ENCODE peak calls at places on chromosome 18, in five cellular contexts. P is uterus, J is GM12865, D is cardiac muscle cell, C is right cardiac atrium. A is an unnamed sample.

GRCh38 chr18:350953-351572 is 83.2 kb upstream of the THOC1 start:
- DNase-seq in D (no peak), C (no peak), J (no peak), P (no peak), A (no peak)

GRCh38 chr18:48504819-48505218 is 34.0 kb upstream of the CTIF start:
- DNase-seq in D (no peak), J (no peak), P (no peak), C (no peak), A (no peak)

GRCh38 chr18:22230403-22231042 is 61.1 kb downstream of the GATA6 start:
- DNase-seq in J (no peak), D (peak), C (no peak), P (no peak), A (no peak)

GRCh38 chr18:80193701-80194100 is 53.6 kb downstream of the PARD6G start:
- DNase-seq in D (no peak), P (no peak), C (no peak), J (no peak), A (no peak)

GRCh38 chr18:58057291-58057965 is 13.4 kb downstream of the NEDD4L start:
- DNase-seq in P (no peak), J (no peak), C (no peak), D (no peak), A (no peak)

GRCh38 chr18:54100920-54101319 is 123.5 kb downstream of the MBD2 start:
- DNase-seq in J (no peak), P (no peak), C (no peak), D (no peak), A (no peak)

GRCh38 chr18:79756143-79756500 is 41.6 kb upstream of the KCNG2 start:
- DNase-seq in C (no peak), J (no peak), P (no peak), D (no peak), A (no peak)

GRCh38 chr18:906416-907170 is 1.9 kb downstream of the ADCYAP1 start:
- DNase-seq in D (no peak), P (no peak), C (no peak), J (no peak), A (no peak)

GRCh38 chr18:57301573-57302230 is 50.7 kb upstream of the ST8SIA3 start:
- DNase-seq in P (no peak), D (no peak), J (no peak), C (no peak), A (no peak)

GRCh38 chr18:22032392-22032961 is 136.9 kb upstream of the GATA6 start:
- DNase-seq in C (no peak), D (peak), J (peak), P (peak), A (no peak)

GRCh38 chr18:41660654-41661053 is 294.4 kb upstream of the PIK3C3 start:
- DNase-seq in D (peak), J (no peak), C (no peak), P (no peak), A (no peak)

GRCh38 chr18:21830533-21830932 is 89.9 kb downstream of the MIB1 start:
- DNase-seq in P (no peak), J (no peak), C (no peak), D (no peak), A (no peak)

GRCh38 chr18:36835927-36836326 is 7.0 kb downstream of the KIAA1328 start:
- DNase-seq in D (no peak), P (no peak), J (no peak), C (no peak), A (no peak)

GRCh38 chr18:26307161-26307773 is 81.0 kb downstream of the TAF4B start:
- DNase-seq in J (peak), C (no peak), P (no peak), D (peak), A (peak)

GRCh38 chr18:22171263-22171838 is 2.0 kb downstream of the GATA6 start:
- DNase-seq in C (no peak), J (no peak), D (no peak), P (no peak), A (no peak)

GRCh38 chr18:50218432-50219197 is 23.7 kb upstream of the MYO5B start:
- DNase-seq in D (peak), J (peak), C (no peak), P (no peak), A (peak)

GRCh38 chr18:11500153-11501122 is 109.0 kb upstream of the SLC35G4 start:
- DNase-seq in J (peak), D (peak), P (no peak), C (no peak), A (peak)

GRCh38 chr18:71398530-71398929 is 1109.7 kb downstream of the SOCS6 start:
- DNase-seq in J (no peak), P (no peak), D (peak), C (no peak), A (no peak)

GRCh38 chr18:11946756-11947155 is 34.6 kb upstream of the IMPA2 start:
- DNase-seq in P (peak), J (no peak), D (peak), C (no peak), A (no peak)

GRCh38 chr18:76339246-76339620 is 155.8 kb downstream of the ZNF516 start:
- DNase-seq in P (no peak), D (peak), C (no peak), J (no peak), A (no peak)

DNA sequence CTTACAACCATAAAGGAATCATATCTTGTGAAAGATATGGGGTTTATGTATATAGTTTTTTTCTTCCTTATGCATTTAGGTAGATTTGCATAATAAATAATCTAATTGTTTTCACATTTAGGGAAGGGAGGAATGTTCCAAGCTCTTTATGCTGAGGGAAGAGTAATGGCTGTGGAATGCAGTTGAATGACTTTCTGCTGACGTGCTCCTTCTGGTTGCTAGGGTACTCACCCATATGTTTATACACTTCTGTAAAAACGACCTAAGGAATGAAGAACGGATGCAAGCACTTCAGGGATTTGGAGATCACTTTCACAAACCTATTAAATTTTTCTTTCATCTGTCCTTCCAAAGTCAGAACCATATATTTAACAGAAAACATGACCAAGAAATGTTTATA is 29.2 kb upstream of the PPP4R1 start:
- DNase-seq in C (no peak), D (peak), P (no peak), J (no peak), A (no peak)
- H3K4me3 ChIP-seq in C (no peak), D (no peak), P (no peak), J (no peak), A (no peak)

GRCh38 chr18:46736736-46737135 is 20.1 kb downstream of the ST8SIA5 start:
- DNase-seq in J (no peak), P (no peak), D (no peak), C (no peak), A (no peak)
- H3K4me3 ChIP-seq in J (no peak), P (no peak), D (no peak), C (no peak), A (no peak)

GRCh38 chr18:2905802-2906521 is 59.2 kb downstream of the EMILIN2 start:
- DNase-seq in D (peak), C (peak), J (peak), P (peak), A (no peak)
- H3K4me3 ChIP-seq in D (peak), C (peak), J (peak), P (peak), A (peak)

DNA sequence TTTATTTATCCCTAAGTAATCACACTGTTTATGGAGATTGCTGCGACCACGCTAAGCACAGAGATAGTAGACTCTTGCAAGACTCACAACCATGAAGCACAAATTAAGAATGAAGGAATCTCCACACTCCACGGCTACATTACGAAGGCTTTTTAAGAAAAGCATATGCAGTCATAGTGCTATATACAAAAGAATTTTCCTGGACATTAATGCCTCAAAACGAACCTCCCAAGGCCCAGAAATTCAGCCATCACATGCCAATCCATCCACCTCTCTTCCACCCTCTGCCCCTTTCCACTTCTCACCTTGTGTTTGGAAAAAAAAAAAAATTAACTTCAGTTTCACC is 186.7 kb downstream of the TCF4 start:
- DNase-seq in P (no peak), C (no peak), D (peak), J (no peak), A (no peak)
- H3K4me3 ChIP-seq in P (peak), C (peak), D (no peak), J (no peak), A (no peak)

GRCh38 chr18:59657012-59657411 is 40.2 kb downstream of the CCBE1 start:
- DNase-seq in P (no peak), C (no peak), D (no peak), J (peak), A (no peak)

GRCh38 chr18:59662008-59662701 is 35.1 kb downstream of the CCBE1 start:
- DNase-seq in C (no peak), P (no peak), D (peak), J (no peak), A (no peak)

GRCh38 chr18:59660398-59660797 is 36.8 kb downstream of the CCBE1 start:
- DNase-seq in J (no peak), C (no peak), D (no peak), P (no peak), A (no peak)

GRCh38 chr18:59660976-59661743 is 36.1 kb downstream of the CCBE1 start:
- DNase-seq in J (no peak), C (no peak), P (no peak), D (peak), A (no peak)

DNA sequence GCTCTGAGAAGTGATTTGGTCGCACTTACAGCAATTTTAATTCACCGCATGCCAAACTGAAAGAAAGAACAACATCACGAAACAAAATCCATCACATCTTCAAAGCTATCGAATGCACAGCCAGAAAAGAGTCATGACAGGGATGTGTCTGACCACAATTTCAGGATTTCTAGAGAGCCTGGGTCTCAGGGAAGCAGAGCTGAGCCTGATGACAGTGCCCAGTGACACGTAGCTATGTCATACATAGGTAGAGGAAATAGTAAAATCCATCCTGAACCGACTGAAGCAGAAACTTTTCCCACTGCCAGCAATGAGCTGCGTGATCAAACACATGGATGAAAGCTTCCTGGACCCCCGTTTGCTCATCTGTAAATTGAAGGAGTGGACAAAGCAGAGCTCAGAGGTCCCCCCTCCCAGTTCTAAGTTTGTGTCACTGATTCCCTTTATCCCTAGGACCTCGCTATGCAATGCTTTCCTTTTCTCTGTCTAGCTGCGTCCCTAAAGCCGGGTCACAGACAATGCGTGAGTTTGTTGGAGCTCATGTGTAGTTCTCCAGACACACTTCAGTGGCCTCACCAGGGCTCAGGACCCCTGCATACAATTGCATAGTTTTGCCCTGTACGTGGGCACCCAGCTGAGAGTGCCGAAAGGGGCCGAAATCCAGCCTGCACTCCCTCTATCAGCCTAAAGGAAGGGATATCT is 37.6 kb downstream of the CCBE1 start:
- DNase-seq in P (no peak), C (no peak), D (no peak), J (no peak), A (no peak)
- H3K4me3 ChIP-seq in P (no peak), C (no peak), D (no peak), J (no peak), A (no peak)

GRCh38 chr18:23718731-23719130 is 29.5 kb downstream of the LAMA3 start:
- DNase-seq in J (no peak), P (no peak), D (no peak), C (no peak), A (no peak)
- H3K4me3 ChIP-seq in J (no peak), P (no peak), D (no peak), C (no peak), A (no peak)

GRCh38 chr18:32321826-32322225 is 132.0 kb downstream of the MEP1B start:
- DNase-seq in P (no peak), J (no peak), D (no peak), C (no peak), A (no peak)

GRCh38 chr18:32315881-32316280 is 126.0 kb downstream of the MEP1B start:
- DNase-seq in D (peak), J (no peak), C (no peak), P (no peak), A (no peak)

GRCh38 chr18:32319084-32319483 is 129.2 kb downstream of the MEP1B start:
- DNase-seq in C (no peak), D (no peak), P (no peak), J (no peak), A (no peak)

GRCh38 chr18:32318581-32318980 is 128.7 kb downstream of the MEP1B start:
- DNase-seq in P (no peak), D (no peak), C (no peak), J (no peak), A (no peak)

DNA sequence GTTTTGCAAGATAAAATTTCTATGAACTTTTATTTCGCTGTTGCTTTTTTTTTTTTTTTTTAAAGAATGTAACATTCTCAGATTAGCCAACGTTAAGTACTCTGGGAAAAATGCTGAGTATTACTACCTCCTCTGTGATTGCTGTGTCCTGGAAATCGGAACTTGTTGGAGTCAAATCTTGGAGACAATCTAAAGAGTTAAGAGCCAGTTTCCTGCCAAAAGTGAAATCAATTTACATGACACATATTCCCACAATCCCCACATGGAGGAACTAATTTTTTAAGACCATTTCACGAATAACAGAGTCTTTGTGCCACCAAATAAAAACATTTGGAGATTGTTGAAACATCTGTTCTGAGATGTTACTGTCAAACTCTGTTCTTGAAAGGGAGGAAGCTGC is 127.8 kb downstream of the MEP1B start:
- DNase-seq in P (no peak), D (peak), C (no peak), J (no peak), A (no peak)
- H3K4me3 ChIP-seq in P (no peak), D (no peak), C (no peak), J (no peak), A (no peak)

A was measured in OCI-LY7.